ENCODE peak calls at places on chromosomes 6 and 20, in eight cellular contexts. S is GM20000; N is H54; K is stimulated activated naive CD8-positive, alpha-beta T cell treated with anti-CD3 and anti-CD28 coated beads, Interleukin-15, amount 100 ng/mL, for 72 hours; J is heart right ventricle; F is OCI-LY7; O is HCT116; C is HT-29. Q is an unnamed sample.

GRCh38 chr20:12276011-12276673 is 358.4 kb downstream of the BTBD3 start:
- DNase-seq in O (no peak), C (no peak), F (no peak), S (no peak), K (no peak), N (no peak), J (no peak), Q (peak)

GRCh38 chr20:11108102-11108842 is 434.5 kb upstream of the JAG1 start:
- DNase-seq in O (no peak), C (no peak), J (peak), K (no peak), N (no peak), S (no peak), F (no peak), Q (no peak)

GRCh38 chr6:79599725-79600259 is 31.3 kb upstream of the SH3BGRL2 start:
- DNase-seq in C (no peak), N (no peak), F (no peak), K (no peak), O (no peak), S (no peak), J (no peak), Q (no peak)

GRCh38 chr6:96015791-96016776 is at the start of gene FUT9:
- DNase-seq in C (no peak), F (no peak), S (no peak), O (no peak), N (no peak), J (no peak), K (no peak), Q (no peak)

GRCh38 chr20:56195946-56196345 is 52.6 kb upstream of the MC3R start:
- DNase-seq in K (no peak), O (no peak), J (no peak), S (no peak), F (no peak), C (no peak), N (no peak), Q (no peak)

GRCh38 chr20:40525356-40525755 is 163.7 kb downstream of the MAFB start:
- DNase-seq in K (no peak), O (no peak), N (no peak), S (no peak), J (no peak), F (no peak), C (no peak), Q (no peak)

GRCh38 chr6:163592872-163593271 is 178.4 kb downstream of the QKI start:
- DNase-seq in K (no peak), O (no peak), C (no peak), J (no peak), S (no peak), N (no peak), F (no peak), Q (no peak)

GRCh38 chr6:158379336-158379735 is 67.1 kb downstream of the TULP4 start:
- DNase-seq in N (no peak), K (no peak), S (no peak), O (no peak), C (no peak), F (no peak), J (no peak), Q (no peak)

GRCh38 chr20:4091332-4092135 is 76.2 kb upstream of the RNF24 start:
- DNase-seq in N (no peak), F (peak), O (no peak), J (peak), K (peak), C (peak), S (peak), Q (no peak)

GRCh38 chr6:13766201-13766634 is 48.1 kb downstream of the MCUR1 start:
- DNase-seq in N (peak), C (no peak), K (no peak), O (peak), F (no peak), S (peak), J (no peak), Q (peak)

GRCh38 chr6:27237089-27237723 is 10.3 kb upstream of the PRSS16 start:
- DNase-seq in C (peak), N (peak), K (peak), S (peak), J (no peak), O (peak), F (peak), Q (no peak)

GRCh38 chr20:60921021-60921622 is 330.9 kb upstream of the CDH4 start:
- DNase-seq in K (no peak), C (peak), O (no peak), N (no peak), J (peak), S (peak), F (no peak), Q (no peak)

GRCh38 chr6:65399355-65400084 is 307.5 kb downstream of the EYS start:
- DNase-seq in N (no peak), C (no peak), F (no peak), J (no peak), K (no peak), O (no peak), S (no peak), Q (no peak)

GRCh38 chr6:18055714-18056382 is 66.6 kb downstream of the NHLRC1 start:
- DNase-seq in O (no peak), C (no peak), K (no peak), F (no peak), N (no peak), S (no peak), J (no peak), Q (no peak)

GRCh38 chr6:2990179-2990931 is 9.3 kb upstream of the NQO2 start:
- DNase-seq in N (no peak), J (peak), K (peak), C (peak), F (no peak), S (no peak), O (no peak), Q (peak)

GRCh38 chr6:108363756-108364356 is 69.0 kb downstream of the AFG1L start:
- DNase-seq in C (no peak), F (no peak), O (no peak), K (no peak), S (no peak), J (no peak), N (no peak), Q (peak)

GRCh38 chr6:34951741-34952140 is 62.7 kb downstream of the ANKS1A start:
- DNase-seq in S (no peak), N (no peak), O (no peak), J (no peak), K (no peak), C (no peak), F (no peak), Q (no peak)

GRCh38 chr6:163355471-163355991 is 59.0 kb upstream of the QKI start:
- DNase-seq in S (no peak), F (no peak), O (no peak), J (peak), N (peak), K (no peak), C (no peak), Q (peak)

GRCh38 chr6:134628154-134628553 is 310.2 kb upstream of the SGK1 start:
- DNase-seq in C (no peak), O (no peak), J (no peak), S (no peak), F (no peak), N (no peak), K (no peak), Q (peak)

GRCh38 chr20:24954151-24954550 is 5.1 kb downstream of the CST7 start:
- DNase-seq in N (no peak), O (no peak), C (no peak), J (no peak), K (no peak), F (no peak), S (no peak), Q (no peak)